ENCODE peak calls at places on chromosomes 1 and 21, in four cellular contexts. C, U, H and J are unnamed samples.
A peak's percentile ranks its signal among the peaks of the same experiment; 100 is the strongest.

GRCh38 chr1:174871886-174872285 is 127.9 kb upstream of the CACYBP start:
- DNase-seq in C (no peak), U (no peak), H (no peak), J (no peak)

GRCh38 chr21:33025106-33025470 is 647 bp upstream of the OLIG2 start:
- DNase-seq in C (no peak), U (no peak), H (no peak), J (no peak)

GRCh38 chr1:234732260-234732659 is 122.3 kb upstream of the IRF2BP2 start:
- DNase-seq in C (no peak), U (no peak), H (no peak), J (no peak)

GRCh38 chr1:187408217-187409004 is 579.7 kb downstream of the PLA2G4A start:
- DNase-seq in C (no peak), U (no peak), H (no peak), J (no peak)

GRCh38 chr21:38965241-38965640 is 159.5 kb downstream of the ETS2 start:
- DNase-seq in C (no peak), U (no peak), H (no peak), J (no peak)

GRCh38 chr1:37752583-37753471 is 12.1 kb downstream of the EPHA10 start:
- DNase-seq in C (no peak), U (no peak), H (no peak), J (peak; percentile 40)

GRCh38 chr21:32581732-32582131 is 3.6 kb downstream of the TCP10L start:
- DNase-seq in C (no peak), U (no peak), H (no peak), J (no peak)

GRCh38 chr1:59442492-59442891 is 145.6 kb downstream of the FGGY start:
- DNase-seq in C (no peak), U (no peak), H (peak; percentile 14), J (no peak)

GRCh38 chr1:236365999-236366570 is 28.0 kb upstream of the EDARADD start:
- DNase-seq in C (no peak), U (no peak), H (no peak), J (no peak)

GRCh38 chr1:51327386-51327785 is 3.0 kb downstream of the TTC39A start:
- DNase-seq in C (no peak), U (no peak), H (no peak), J (no peak)

GRCh38 chr1:162892916-162893714 is 32.1 kb upstream of the CCDC190 start:
- DNase-seq in C (no peak), U (no peak), H (no peak), J (no peak)

GRCh38 chr1:201537966-201538617 is 835 bp upstream of the NAV1 start:
- DNase-seq in C (no peak), U (no peak), H (no peak), J (no peak)

GRCh38 chr1:8061210-8061609 is 35.1 kb upstream of the ERRFI1 start:
- DNase-seq in C (no peak), U (no peak), H (no peak), J (peak; percentile 60)

GRCh38 chr1:53765656-53766055 is 26.7 kb upstream of the GLIS1 start:
- DNase-seq in C (no peak), U (no peak), H (no peak), J (no peak)

GRCh38 chr1:87295720-87296119 is 33.0 kb upstream of the LMO4 start:
- DNase-seq in C (no peak), U (no peak), H (no peak), J (no peak)

GRCh38 chr1:153430561-153430960 is 14.2 kb downstream of the S100A7A start:
- DNase-seq in C (no peak), U (no peak), H (peak; percentile 83), J (no peak)

GRCh38 chr1:184156521-184157395 is 105.2 kb downstream of the TSEN15 start:
- DNase-seq in C (no peak), U (no peak), H (peak; percentile 42), J (no peak)

GRCh38 chr1:228935198-228935663 is 200.0 kb downstream of the RHOU start:
- DNase-seq in C (no peak), U (no peak), H (no peak), J (no peak)

GRCh38 chr1:172266528-172267174 is 153.8 kb upstream of the C1orf105 start:
- DNase-seq in C (no peak), U (no peak), H (no peak), J (no peak)

GRCh38 chr1:153140484-153140883 is 10.2 kb downstream of the SPRR2G start:
- DNase-seq in C (no peak), U (no peak), H (no peak), J (peak; percentile 32)

GRCh38 chr1:218317061-218317460 is 28.1 kb upstream of the TGFB2 start:
- DNase-seq in C (no peak), U (no peak), H (no peak), J (no peak)

GRCh38 chr1:192969091-192969490 is 90.1 kb downstream of the UCHL5 start:
- DNase-seq in C (no peak), U (no peak), H (no peak), J (no peak)

GRCh38 chr1:158112994-158113758 is 67.5 kb upstream of the CD1D start:
- DNase-seq in C (no peak), U (no peak), H (no peak), J (no peak)

GRCh38 chr21:38439336-38439900 is 58.9 kb downstream of the ERG start:
- DNase-seq in C (no peak), U (no peak), H (no peak), J (no peak)

GRCh38 chr21:43767980-43768867 is 7.9 kb downstream of the CSTB start:
- DNase-seq in C (peak; percentile 75), U (no peak), H (no peak), J (peak; percentile 74)

GRCh38 chr1:6171546-6172124 is 8.5 kb downstream of the CHD5 start:
- DNase-seq in C (no peak), U (no peak), H (no peak), J (no peak)

GRCh38 chr1:112528076-112528475 is 19.3 kb downstream of the WNT2B start:
- DNase-seq in C (no peak), U (no peak), H (no peak), J (no peak)
- H3K27ac ChIP-seq in C (no peak overlapping the region), U (no peak overlapping the region), H (no peak overlapping the region), J (no peak overlapping the region)

DNA sequence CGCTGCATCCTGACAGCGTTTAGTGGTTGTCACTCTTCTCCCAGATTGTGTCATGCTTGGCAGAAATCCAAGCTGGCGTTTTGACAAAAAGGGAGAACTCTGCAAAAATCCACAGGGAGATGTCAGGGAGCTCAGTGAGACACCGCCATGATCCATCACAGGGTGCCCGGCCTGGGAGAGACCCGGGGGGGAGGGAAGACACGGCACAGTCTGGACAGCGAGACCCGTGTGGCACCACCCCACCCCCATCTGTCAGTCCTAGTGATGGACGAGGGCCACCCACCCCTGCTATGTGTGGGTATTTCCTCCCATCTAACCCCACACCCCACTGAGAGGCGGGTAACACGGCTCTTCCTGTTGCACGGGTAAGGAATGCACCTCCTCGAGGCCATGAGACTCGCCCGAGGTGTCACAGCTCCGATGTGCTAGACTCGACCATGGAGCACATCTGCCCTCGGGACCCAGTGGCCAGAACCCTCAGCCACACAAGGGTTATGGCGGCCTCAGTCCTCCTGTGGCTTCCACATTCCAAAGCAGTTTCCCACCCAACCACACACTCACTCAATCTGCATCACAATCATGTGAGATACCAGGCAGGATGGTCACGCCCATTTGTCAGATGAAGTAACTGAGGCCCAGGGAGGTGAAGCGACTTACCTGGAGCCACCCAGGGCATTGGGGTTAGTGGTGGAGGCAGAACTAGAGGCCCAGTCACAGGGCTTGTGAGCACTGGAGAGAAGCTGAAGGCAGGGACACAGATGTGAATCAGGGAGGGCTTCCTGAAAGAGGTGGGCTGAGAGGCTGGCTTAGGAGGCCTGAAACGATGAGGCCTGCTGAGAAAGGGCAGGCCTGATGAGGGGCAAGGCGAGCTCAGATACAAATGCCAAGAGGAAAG is 688.5 kb downstream of the MATN1 start:
- DNase-seq in C (no peak), U (no peak), H (peak; percentile 83), J (no peak)
- TF ChIP-seq EP300 in C (no peak), U (no peak), H (no peak), J (no peak)

DNA sequence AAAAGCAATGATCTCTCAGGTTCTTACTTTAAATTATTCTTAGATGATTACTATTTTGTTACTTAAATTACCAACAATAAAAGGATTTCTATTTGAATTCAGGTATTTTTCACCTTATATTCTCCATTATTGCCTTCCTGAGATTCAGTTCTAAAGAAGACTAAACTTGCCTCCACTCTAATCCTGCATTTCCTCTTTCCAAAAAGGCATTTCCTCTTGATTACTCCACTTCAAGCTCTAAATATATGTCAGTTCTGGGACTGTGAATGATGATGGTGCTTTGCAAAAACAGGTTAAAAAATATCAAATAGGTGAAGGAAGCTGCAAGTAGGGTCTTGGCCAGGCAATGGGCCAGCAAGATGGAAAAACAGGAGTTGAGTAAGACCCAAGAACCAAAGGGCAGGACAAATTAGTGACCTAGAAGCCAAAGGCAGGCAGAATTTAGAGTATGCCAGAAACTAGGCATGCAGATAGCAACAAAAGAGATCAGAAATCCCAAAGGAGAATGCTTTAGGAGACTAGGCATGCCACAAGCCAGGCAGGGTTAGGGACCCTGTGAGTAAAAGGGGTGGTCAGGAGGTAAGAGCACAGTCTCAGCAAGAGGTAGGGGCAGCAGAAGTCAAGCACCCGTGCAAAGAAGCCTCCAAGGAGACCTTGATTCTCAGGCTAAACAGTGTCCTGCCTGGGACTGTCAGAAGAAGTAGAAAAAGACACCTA is 11.3 kb upstream of the DIPK1A start:
- DNase-seq in C (no peak), U (no peak), H (no peak), J (no peak)
- TF ChIP-seq POLR2AphosphoS5 in C (no peak), U (no peak), H (no peak), J (no peak)

GRCh38 chr1:215251428-215251827 is 168.9 kb downstream of the KCNK2 start:
- DNase-seq in C (no peak), U (no peak), H (no peak), J (no peak)

GRCh38 chr1:215262106-215262505 is 179.6 kb downstream of the KCNK2 start:
- DNase-seq in C (no peak), U (no peak), H (no peak), J (no peak)

GRCh38 chr1:215252164-215252563 is 169.6 kb downstream of the KCNK2 start:
- DNase-seq in C (no peak), U (no peak), H (no peak), J (no peak)

GRCh38 chr1:215260711-215261110 is 178.2 kb downstream of the KCNK2 start:
- DNase-seq in C (no peak), U (no peak), H (no peak), J (no peak)

GRCh38 chr1:215257280-215257679 is 174.7 kb downstream of the KCNK2 start:
- DNase-seq in C (no peak), U (no peak), H (no peak), J (no peak)
- H3K27ac ChIP-seq in C (no peak overlapping the region), U (no peak overlapping the region), H (no peak overlapping the region), J (no peak overlapping the region)

DNA sequence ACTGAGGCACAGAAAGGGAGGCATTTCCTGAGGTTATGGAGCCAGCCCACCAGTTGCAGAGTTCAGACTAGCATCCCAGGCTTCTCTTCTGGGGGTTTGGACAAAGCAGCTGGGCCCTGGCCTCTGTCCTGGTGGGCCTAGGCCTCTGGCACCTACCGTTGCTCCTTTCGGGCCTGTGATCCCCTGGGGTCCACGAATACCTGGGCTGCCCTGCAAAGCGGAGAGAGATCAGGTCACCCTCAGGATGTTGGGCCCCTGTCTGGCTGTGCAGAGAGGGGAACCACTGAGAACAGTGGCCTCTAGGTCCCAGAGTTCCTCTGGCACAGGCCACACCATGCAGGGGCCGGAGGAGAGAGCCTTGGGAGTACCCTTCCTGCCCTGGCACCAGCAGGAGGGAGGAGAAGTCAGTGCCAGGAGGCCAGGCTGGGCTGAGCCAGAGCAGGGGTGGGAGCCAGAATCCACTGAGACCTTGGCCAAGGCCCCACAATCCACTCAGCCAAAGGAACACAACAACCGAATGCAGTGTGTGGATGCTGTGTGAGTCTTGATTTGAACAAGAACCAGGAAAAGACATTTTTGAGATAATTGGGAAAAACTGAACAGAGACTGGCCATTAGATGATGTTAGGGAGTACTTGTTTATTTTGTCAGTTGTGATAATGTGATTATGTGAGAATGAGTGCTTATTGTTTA is 8.9 kb downstream of the COL9A2 start:
- DNase-seq in C (no peak), U (no peak), H (no peak), J (peak; percentile 62)
- TF ChIP-seq EP300 in C (no peak), U (no peak), H (no peak), J (no peak)

GRCh38 chr1:2127181-2128145 is 67.1 kb downstream of the FAAP20 start:
- DNase-seq in C (no peak), U (no peak), H (no peak), J (no peak)
- TF ChIP-seq POLR2AphosphoS5 in C (no peak), U (no peak), H (no peak), J (no peak)